ENCODE peak calls at places on chromosome 7, in nine cellular contexts. O is H9, N is adrenal gland, S is ascending aorta, D is ovary, Q is WERI-Rb-1, I is cardiac muscle cell, G is tibial artery, Y is testis. E is an unnamed sample.

GRCh38 chr7:16055263-16055976 is 365.9 kb downstream of the CRPPA start:
- DNase-seq in D (no peak), O (no peak), G (no peak), N (no peak), I (peak; percentile 35), Q (no peak), Y (no peak), S (no peak), E (no peak)

GRCh38 chr7:84210301-84210700 is 15.7 kb upstream of the SEMA3A start:
- DNase-seq in D (no peak), O (no peak), Y (no peak), S (no peak), G (no peak), Q (no peak), I (no peak), N (no peak), E (no peak)

GRCh38 chr7:11009631-11010030 is 36.0 kb downstream of the PHF14 start:
- DNase-seq in G (no peak), D (no peak), N (no peak), I (peak; percentile 46), O (no peak), S (no peak), Q (no peak), Y (no peak), E (no peak)

GRCh38 chr7:135718794-135719436 is 9.1 kb downstream of the SLC13A4 start:
- DNase-seq in Y (no peak), G (no peak), D (no peak), Q (no peak), N (no peak), S (no peak), I (no peak), O (no peak), E (no peak)

GRCh38 chr7:95582578-95583293 is 13.6 kb downstream of the PDK4 start:
- DNase-seq in Y (no peak), Q (no peak), O (no peak), I (no peak), N (no peak), D (no peak), S (no peak), G (no peak), E (peak; percentile 42)

GRCh38 chr7:1158203-1159126 is 1.5 kb downstream of the ZFAND2A start:
- DNase-seq in N (no peak), Y (no peak), G (no peak), O (no peak), S (no peak), D (no peak), Q (no peak), I (no peak), E (no peak)

GRCh38 chr7:107810626-107811025 is 7.6 kb upstream of the SLC26A3 start:
- DNase-seq in Y (no peak), D (no peak), S (no peak), G (no peak), N (no peak), Q (no peak), O (no peak), I (no peak), E (no peak)

GRCh38 chr7:112212516-112213036 is 6.1 kb downstream of the ZNF277 start:
- DNase-seq in N (no peak), S (no peak), D (no peak), Q (no peak), Y (no peak), I (peak; percentile 60), G (no peak), O (no peak), E (no peak)

GRCh38 chr7:126557271-126557670 is 695.5 kb downstream of the GRM8 start:
- DNase-seq in N (no peak), Y (no peak), G (no peak), Q (no peak), O (no peak), S (no peak), I (no peak), D (no peak), E (no peak)
- H3K9me3 ChIP-seq in N (no peaks in the 10 kb centered on the region), Y (no peaks in the 10 kb centered on the region), G (no peaks in the 10 kb centered on the region), Q (no peaks in the 10 kb centered on the region), O (no peaks in the 10 kb centered on the region), S (no peaks in the 10 kb centered on the region), I (no peaks in the 10 kb centered on the region), D (no peaks in the 10 kb centered on the region), E (no peaks in the 10 kb centered on the region)

GRCh38 chr7:116503835-116504234 is 4.3 kb downstream of the CAV2 start:
- DNase-seq in O (no peak), N (no peak), I (no peak), G (no peak), D (no peak), S (no peak), Q (no peak), Y (no peak), E (no peak)
- TF ChIP-seq CTCF in O (no peak), N (no peak), I (no peak), G (no peak), D (no peak), S (no peak), Q (no peak), Y (no peak), E (no peak)

DNA sequence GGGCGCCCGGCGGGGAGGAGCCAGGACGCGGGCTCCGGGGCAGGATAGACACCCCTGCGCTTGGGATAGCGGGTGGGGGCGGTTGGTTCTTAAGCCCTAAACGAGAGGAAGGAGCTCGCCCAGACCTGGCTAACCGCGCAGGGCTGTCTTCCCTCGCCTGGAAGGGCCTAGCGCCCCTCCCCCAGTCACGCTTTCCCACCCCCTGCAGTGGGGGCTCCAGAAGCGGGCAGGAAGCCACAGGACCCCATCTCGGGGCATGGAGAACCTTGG is 6.5 kb downstream of the SHH start:
- DNase-seq in D (no peak), I (no peak), G (no peak), Y (no peak), S (no peak), Q (no peak), N (no peak), O (no peak), E (no peak)
- H3K27me3 ChIP-seq in D (peaks cover 5% of the 10 kb centered on the region), I (peaks cover 100% of the 10 kb centered on the region), G (peaks cover 98% of the 10 kb centered on the region), Y (no peaks in the 10 kb centered on the region), S (peaks cover 9% of the 10 kb centered on the region), Q (peaks cover 90% of the 10 kb centered on the region), N (peaks cover 29% of the 10 kb centered on the region), O (peaks cover 77% of the 10 kb centered on the region), E (peaks cover 31% of the 10 kb centered on the region)

DNA sequence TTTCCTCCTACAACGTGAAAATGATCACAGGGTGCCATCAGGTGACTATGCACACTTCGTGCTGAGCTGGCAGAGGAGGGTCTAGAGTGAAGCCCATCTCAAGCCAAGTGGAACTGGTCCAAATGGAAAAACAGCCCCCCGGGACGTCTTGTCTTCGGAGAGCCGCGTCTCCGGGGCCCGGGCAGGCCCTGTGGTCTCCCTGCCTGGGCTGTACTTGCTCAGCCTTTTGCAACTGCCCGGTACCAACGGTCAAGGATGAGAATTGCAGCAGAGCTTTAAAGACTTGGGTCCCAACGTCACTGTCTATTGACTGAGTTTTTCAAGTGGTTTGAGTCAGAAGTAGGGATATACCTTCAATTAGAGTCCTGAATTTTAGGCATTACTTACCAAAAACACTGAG is 315.5 kb downstream of the PTPRN2 start:
- DNase-seq in I (no peak), Q (no peak), N (no peak), D (no peak), O (no peak), S (no peak), Y (no peak), G (peak; percentile 34), E (no peak)
- H3K9me3 ChIP-seq in I (no peaks in the 10 kb centered on the region), Q (no peaks in the 10 kb centered on the region), N (no peaks in the 10 kb centered on the region), D (no peaks in the 10 kb centered on the region), O (no peaks in the 10 kb centered on the region), S (no peaks in the 10 kb centered on the region), Y (no peaks in the 10 kb centered on the region), G (no peaks in the 10 kb centered on the region), E (no peaks in the 10 kb centered on the region)

E was measured in body of pancreas.